ENCODE peak calls at places on chromosomes 6 and 20, in nine cellular contexts. P, K, B, V, R, Y, W, M and A are unnamed samples. For H3K4me1, the result is how much of the 10 kb centered on the place peaks cover.

GRCh38 chr6:132399376-132400074 is 1.8 kb downstream of the MOXD1 start:
- DNase-seq in M (no peak), R (no peak), W (no peak), Y (peak), K (no peak), V (no peak), B (no peak), P (no peak), A (no peak)

GRCh38 chr6:33297406-33297955 is 1.3 kb downstream of the RGL2 start:
- DNase-seq in M (no peak), R (no peak), V (peak), W (no peak), P (no peak), B (peak), K (peak), Y (peak), A (peak)

GRCh38 chr6:111353914-111354464 is 129.0 kb downstream of the REV3L start:
- DNase-seq in K (peak), Y (no peak), M (no peak), W (no peak), P (no peak), R (no peak), V (no peak), B (no peak), A (no peak)

GRCh38 chr6:167702241-167702827 is 124.4 kb upstream of the AFDN start:
- DNase-seq in W (no peak), Y (no peak), K (no peak), M (no peak), P (no peak), B (peak), R (no peak), V (no peak), A (no peak)

GRCh38 chr6:43258180-43258579 is 14.9 kb downstream of the TTBK1 start:
- DNase-seq in B (peak), W (no peak), R (no peak), Y (no peak), K (no peak), M (no peak), V (no peak), P (no peak), A (no peak)

GRCh38 chr20:62605996-62606395 is 36.3 kb upstream of the SLCO4A1 start:
- DNase-seq in P (no peak), Y (no peak), V (peak), B (no peak), R (no peak), W (no peak), K (no peak), M (no peak), A (no peak)

GRCh38 chr20:57647006-57647932 is 27.0 kb upstream of the ZBP1 start:
- DNase-seq in M (no peak), K (no peak), R (no peak), B (peak), Y (no peak), V (peak), P (no peak), W (no peak), A (no peak)

GRCh38 chr6:18293192-18293904 is 29.0 kb upstream of the DEK start:
- DNase-seq in W (no peak), P (no peak), Y (peak), R (no peak), K (no peak), V (no peak), M (no peak), B (no peak), A (no peak)

GRCh38 chr6:115000736-115001135 is 657.9 kb upstream of the HS3ST5 start:
- DNase-seq in M (no peak), B (no peak), R (no peak), W (no peak), K (no peak), Y (peak), V (no peak), P (no peak), A (no peak)

GRCh38 chr6:34664270-34664971 is 32.1 kb downstream of the ILRUN start:
- DNase-seq in W (no peak), K (no peak), B (no peak), P (no peak), R (no peak), M (no peak), V (no peak), Y (peak), A (no peak)

GRCh38 chr6:125050663-125051318 is 88.6 kb downstream of the RNF217 start:
- DNase-seq in P (no peak), B (no peak), V (no peak), Y (no peak), K (no peak), W (no peak), M (no peak), R (no peak), A (no peak)

GRCh38 chr6:32852844-32853540 is 512 bp downstream of the TAP1 start:
- DNase-seq in M (no peak), B (peak), R (no peak), V (peak), P (no peak), K (peak), Y (peak), W (no peak), A (peak)

GRCh38 chr6:164042212-164042611 is 627.7 kb downstream of the QKI start:
- DNase-seq in W (no peak), V (no peak), M (no peak), P (no peak), Y (no peak), K (no peak), B (no peak), R (no peak), A (no peak)

GRCh38 chr6:45021652-45022051 is 306.5 kb upstream of the RUNX2 start:
- DNase-seq in W (no peak), M (no peak), Y (peak), R (no peak), B (no peak), K (no peak), V (no peak), P (no peak), A (no peak)

GRCh38 chr6:11224252-11224965 is 8.1 kb downstream of the NEDD9 start:
- DNase-seq in W (no peak), P (peak), M (no peak), K (no peak), B (no peak), Y (peak), V (peak), R (no peak), A (no peak)

GRCh38 chr6:107819976-107820551 is 4.0 kb downstream of the SCML4 start:
- DNase-seq in P (peak), K (peak), W (no peak), R (no peak), M (no peak), Y (no peak), B (no peak), V (peak), A (peak)

GRCh38 chr6:6730831-6731230 is 142.3 kb downstream of the LY86 start:
- DNase-seq in W (no peak), V (no peak), R (no peak), P (no peak), K (no peak), Y (peak), M (no peak), B (no peak), A (no peak)

GRCh38 chr20:17878912-17879602 is 89.5 kb downstream of the SNX5 start:
- DNase-seq in V (peak), M (no peak), W (no peak), K (no peak), P (no peak), B (peak), R (no peak), Y (no peak), A (no peak)

GRCh38 chr6:100344761-100345160 is 120.0 kb downstream of the SIM1 start:
- DNase-seq in P (no peak), M (no peak), W (peak), Y (peak), B (no peak), R (no peak), V (no peak), K (no peak), A (no peak)

GRCh38 chr6:105459884-105460283 is 57.0 kb upstream of the PREP start:
- DNase-seq in Y (peak), R (no peak), M (no peak), V (no peak), B (no peak), W (no peak), P (no peak), K (no peak), A (no peak)

GRCh38 chr6:170026272-170027110 is 264.4 kb downstream of the DLL1 start:
- DNase-seq in V (no peak), B (peak), P (no peak), Y (peak), W (no peak), R (no peak), M (peak), K (no peak), A (no peak)

GRCh38 chr20:40860487-40860902 is 168.1 kb upstream of the TOP1 start:
- DNase-seq in B (no peak), W (no peak), V (no peak), Y (peak), R (no peak), M (peak), P (no peak), K (peak), A (no peak)

GRCh38 chr6:167000759-167001158 is 1.6 kb downstream of the CEP43 start:
- DNase-seq in Y (no peak), B (no peak), W (no peak), P (no peak), R (no peak), M (no peak), K (no peak), V (no peak), A (no peak)

GRCh38 chr6:91509039-91509438 is 922.2 kb upstream of the MAP3K7 start:
- DNase-seq in Y (no peak), M (no peak), R (no peak), B (no peak), P (no peak), V (no peak), W (no peak), K (no peak), A (no peak)

GRCh38 chr6:117733341-117733740 is 58.1 kb downstream of the NUS1 start:
- DNase-seq in R (no peak), M (no peak), K (no peak), B (no peak), Y (peak), V (no peak), W (no peak), P (no peak), A (no peak)

GRCh38 chr20:51801220-51801991 is 915 bp downstream of the SALL4 start:
- DNase-seq in M (no peak), V (no peak), R (no peak), B (no peak), P (no peak), K (peak), W (no peak), Y (no peak), A (peak)

GRCh38 chr6:144219056-144219685 is 66.0 kb upstream of the UTRN start:
- DNase-seq in R (no peak), M (peak), Y (peak), B (no peak), W (no peak), K (peak), V (no peak), P (no peak), A (peak)

DNA sequence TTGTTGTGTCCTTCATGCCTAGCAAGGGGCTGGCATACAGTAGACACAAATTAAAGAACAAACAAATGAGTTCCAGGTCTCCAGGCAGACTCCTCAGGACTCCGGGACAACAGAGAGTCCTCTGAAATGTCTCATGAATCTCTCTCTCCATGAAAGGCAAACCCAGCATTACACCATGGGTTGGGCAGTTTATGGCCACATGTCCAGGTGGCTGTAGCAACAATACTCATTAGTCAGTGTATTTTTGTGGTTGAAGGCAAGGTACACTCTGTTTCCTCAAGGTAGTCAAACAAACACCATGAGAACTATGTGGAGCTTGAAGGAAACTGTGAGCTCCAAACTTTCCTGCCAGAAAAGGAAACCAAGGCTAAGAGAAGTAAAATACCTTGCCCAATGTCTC is 62.2 kb downstream of the KCNB1 start:
- DNase-seq in R (no peak), Y (peak), K (no peak), V (no peak), B (no peak), W (no peak), P (no peak), M (no peak), A (no peak)
- H3K4me1 ChIP-seq in R (under half), Y (under half), K (under half), V (under half), B (under half), W (under half), P (under half), M (under half), A (under half)

GRCh38 chr6:112939543-112939942 is 592.4 kb downstream of the RFPL4B start:
- DNase-seq in P (no peak), V (no peak), K (no peak), W (no peak), M (no peak), B (no peak), Y (peak), R (no peak), A (no peak)
- H3K4me3 ChIP-seq in P (no peak), V (no peak), K (no peak), W (no peak), M (no peak), B (no peak), Y (no peak), R (no peak), A (no peak)

GRCh38 chr6:30888472-30889137 is 4.3 kb downstream of the DDR1 start:
- DNase-seq in V (no peak), B (peak), R (no peak), K (peak), M (no peak), P (no peak), Y (peak), W (no peak), A (no peak)

GRCh38 chr6:30885481-30885998 is 1.2 kb downstream of the DDR1 start:
- DNase-seq in Y (peak), P (no peak), M (no peak), W (no peak), B (peak), K (peak), V (no peak), R (no peak), A (peak)

GRCh38 chr6:30887901-30888300 is 3.6 kb downstream of the DDR1 start:
- DNase-seq in R (no peak), P (no peak), V (no peak), Y (no peak), W (no peak), K (no peak), M (no peak), B (no peak), A (no peak)

GRCh38 chr6:30885999-30886896 is 1.9 kb downstream of the DDR1 start:
- DNase-seq in K (peak), Y (peak), W (no peak), P (no peak), B (peak), V (no peak), M (peak), R (no peak), A (peak)

DNA sequence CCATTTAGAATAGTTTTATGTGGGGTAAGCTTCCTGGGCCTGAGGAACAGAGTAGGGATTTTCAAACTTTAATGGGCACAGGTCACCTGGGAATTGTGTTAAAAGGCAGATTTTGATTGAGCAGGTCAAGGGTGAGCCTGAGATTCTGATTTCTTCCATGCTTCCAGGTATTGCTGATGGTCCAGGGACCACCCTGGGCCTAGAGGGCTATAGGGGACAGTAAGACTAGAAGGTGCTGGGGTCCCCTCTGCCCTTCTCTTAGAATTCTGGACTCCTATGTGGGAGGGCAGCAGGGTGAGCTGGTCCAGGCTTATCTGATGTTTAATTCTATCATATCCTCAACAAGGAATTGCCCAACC is 2.6 kb downstream of the DDR1 start:
- DNase-seq in W (no peak), M (no peak), Y (no peak), R (no peak), P (no peak), V (no peak), K (no peak), B (no peak), A (no peak)
- H3K4me1 ChIP-seq in W (under half), M (under half), Y (half or more), R (under half), P (under half), V (under half), K (under half), B (under half), A (half or more)

GRCh38 chr20:44643596-44644383 is 7.7 kb downstream of the ADA start:
- DNase-seq in M (no peak), B (peak), V (peak), R (no peak), K (peak), Y (peak), P (peak), W (peak), A (peak)
- H3K4me3 ChIP-seq in M (no peak), B (no peak), V (no peak), R (no peak), K (no peak), Y (no peak), P (no peak), W (peak), A (no peak)

GRCh38 chr20:53580376-53581111 is 13.1 kb downstream of the ZNF217 start:
- DNase-seq in Y (peak), P (no peak), R (no peak), B (no peak), K (no peak), V (no peak), W (no peak), M (no peak), A (no peak)

GRCh38 chr20:53581444-53582311 is 12.0 kb downstream of the ZNF217 start:
- DNase-seq in M (no peak), Y (peak), B (peak), P (peak), W (no peak), R (no peak), V (peak), K (no peak), A (no peak)

GRCh38 chr20:53579266-53579580 is 14.4 kb downstream of the ZNF217 start:
- DNase-seq in W (no peak), P (no peak), B (no peak), V (no peak), Y (no peak), M (no peak), R (no peak), K (no peak), A (no peak)

GRCh38 chr20:53579581-53580375 is 13.9 kb downstream of the ZNF217 start:
- DNase-seq in P (no peak), K (no peak), R (no peak), M (no peak), B (no peak), V (peak), Y (peak), W (no peak), A (no peak)

GRCh38 chr20:53582574-53583351 is 10.9 kb downstream of the ZNF217 start:
- DNase-seq in V (no peak), W (no peak), P (no peak), Y (peak), K (peak), R (no peak), B (no peak), M (no peak), A (peak)
- H3K4me1 ChIP-seq in V (under half), W (half or more), P (half or more), Y (half or more), K (under half), R (under half), B (half or more), M (under half), A (half or more)

DNA sequence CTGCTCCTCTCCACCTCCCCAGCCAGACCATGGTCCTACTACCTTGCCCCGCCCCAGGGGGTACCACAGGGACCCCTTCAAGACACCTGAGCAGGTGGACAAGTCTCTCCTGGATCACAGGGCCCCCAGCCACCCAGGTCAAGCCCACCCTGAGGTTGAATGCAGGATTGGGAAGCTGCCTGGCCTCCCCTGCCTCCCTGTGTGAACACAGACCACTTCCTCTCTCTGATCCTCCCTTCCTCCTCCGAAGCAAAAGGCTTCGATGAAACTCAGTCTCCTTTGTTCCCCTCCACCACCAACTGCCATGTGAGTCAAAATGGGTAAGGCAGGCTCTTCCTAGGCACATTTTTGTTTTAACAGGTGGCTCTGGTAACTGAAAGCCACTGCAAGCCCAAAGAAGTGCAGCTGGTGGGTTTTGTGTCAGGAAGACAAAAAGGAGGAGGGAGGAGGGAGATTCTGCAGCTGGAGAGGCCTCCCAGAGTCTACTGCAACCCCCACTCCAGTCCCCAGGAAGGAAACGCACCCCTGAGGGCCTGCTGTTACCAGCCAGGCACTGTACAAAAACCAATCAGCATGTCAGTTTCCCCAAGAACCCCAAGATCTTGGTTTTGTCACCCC is 5.4 kb downstream of the ADA start:
- DNase-seq in B (peak), W (no peak), R (no peak), K (no peak), Y (no peak), V (peak), P (peak), M (no peak), A (peak)
- H3K4me3 ChIP-seq in B (no peak), W (no peak), R (no peak), K (no peak), Y (no peak), V (no peak), P (peak), M (no peak), A (no peak)

DNA sequence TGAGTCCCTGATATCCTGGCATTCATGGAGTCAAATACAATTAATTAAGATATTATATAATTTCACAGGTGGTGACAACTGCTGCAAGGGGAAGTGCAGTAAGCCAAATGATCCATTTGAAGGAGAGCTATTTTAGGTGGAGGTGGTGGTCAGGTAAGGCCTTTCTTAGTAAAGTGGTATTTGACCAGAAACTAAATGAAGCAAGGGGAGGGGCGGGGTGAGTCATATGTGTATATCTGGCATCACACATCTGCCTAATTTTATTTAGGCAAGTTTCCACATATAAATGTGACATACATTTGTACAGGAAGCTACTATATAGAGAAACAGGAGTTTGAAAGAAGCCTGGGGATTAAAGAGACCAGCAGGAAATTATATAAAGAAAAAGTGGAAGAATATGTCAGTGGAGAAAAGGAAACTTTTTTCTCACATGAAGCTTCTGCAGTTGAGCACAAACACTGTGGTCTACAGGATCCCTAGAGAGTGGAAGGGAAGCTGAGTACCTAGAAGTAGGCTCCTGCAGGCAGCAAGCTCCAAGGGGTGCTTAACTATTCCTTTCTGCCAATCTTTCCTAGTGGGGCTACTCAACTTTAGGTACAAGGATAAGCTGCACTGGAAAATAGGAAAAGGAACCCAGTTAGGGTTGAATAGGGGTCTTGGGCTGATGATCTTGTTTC is 99.6 kb downstream of the OGFRL1 start:
- DNase-seq in R (no peak), K (no peak), V (no peak), M (no peak), Y (peak), W (no peak), P (no peak), B (no peak), A (no peak)
- H3K4me1 ChIP-seq in R (under half), K (under half), V (under half), M (under half), Y (under half), W (half or more), P (under half), B (under half), A (under half)